ENCODE peak calls at places on chromosomes 16 and 17, in eight cellular contexts. Q is HL-60, G is SK-N-SH, F is A673, S is lung, P is transverse colon, T is esophagus squamous epithelium, I is cardiac fibroblast. W is an unnamed sample.

GRCh38 chr17:47633996-47634395 is 15.7 kb upstream of the KPNB1 start:
- DNase-seq in Q (no peak), G (no peak), F (no peak), S (no peak), P (no peak), T (no peak), I (no peak), W (no peak)

GRCh38 chr16:58219432-58219831 is 21.5 kb upstream of the CSNK2A2 start:
- DNase-seq in Q (no peak), G (no peak), F (no peak), S (no peak), P (no peak), T (no peak), I (no peak), W (no peak)

GRCh38 chr17:49964539-49965521 is 4.2 kb upstream of the DLX4 start:
- DNase-seq in Q (no peak), G (no peak), F (no peak), S (no peak), P (no peak), T (no peak), I (no peak), W (no peak)

GRCh38 chr17:4549781-4550533 is 5.2 kb downstream of the MYBBP1A start:
- DNase-seq in Q (no peak), G (no peak), F (no peak), S (no peak), P (no peak), T (no peak), I (no peak), W (no peak)

GRCh38 chr16:70805787-70806186 is 4.8 kb upstream of the VAC14 start:
- DNase-seq in Q (no peak), G (no peak), F (peak; percentile 14), S (no peak), P (no peak), T (no peak), I (peak; percentile 40), W (peak; percentile 32)

GRCh38 chr16:30028438-30029093 is 2.5 kb downstream of the TLCD3B start:
- DNase-seq in Q (no peak), G (no peak), F (no peak), S (no peak), P (no peak), T (no peak), I (no peak), W (no peak)

GRCh38 chr16:84806256-84806889 is 13.4 kb upstream of the CRISPLD2 start:
- DNase-seq in Q (peak; percentile 79), G (peak; percentile 86), F (peak; percentile 49), S (no peak), P (no peak), T (no peak), I (peak; percentile 84), W (peak; percentile 90)

GRCh38 chr17:17344507-17345293 is 41.5 kb downstream of the NT5M start:
- DNase-seq in Q (no peak), G (no peak), F (no peak), S (no peak), P (no peak), T (no peak), I (no peak), W (no peak)

GRCh38 chr17:72656114-72656763 is 436.2 kb downstream of the SLC39A11 start:
- DNase-seq in Q (no peak), G (no peak), F (no peak), S (no peak), P (no peak), T (no peak), I (no peak), W (no peak)

GRCh38 chr17:72658675-72659074 is 433.8 kb downstream of the SLC39A11 start:
- DNase-seq in Q (no peak), G (no peak), F (no peak), S (no peak), P (no peak), T (no peak), I (no peak), W (no peak)

GRCh38 chr17:72659811-72660210 is 432.7 kb downstream of the SLC39A11 start:
- DNase-seq in Q (no peak), G (no peak), F (no peak), S (no peak), P (no peak), T (no peak), I (no peak), W (no peak)

GRCh38 chr17:72660274-72661092 is 432.0 kb downstream of the SLC39A11 start:
- DNase-seq in Q (no peak), G (no peak), F (no peak), S (no peak), P (no peak), T (no peak), I (no peak), W (no peak)

DNA sequence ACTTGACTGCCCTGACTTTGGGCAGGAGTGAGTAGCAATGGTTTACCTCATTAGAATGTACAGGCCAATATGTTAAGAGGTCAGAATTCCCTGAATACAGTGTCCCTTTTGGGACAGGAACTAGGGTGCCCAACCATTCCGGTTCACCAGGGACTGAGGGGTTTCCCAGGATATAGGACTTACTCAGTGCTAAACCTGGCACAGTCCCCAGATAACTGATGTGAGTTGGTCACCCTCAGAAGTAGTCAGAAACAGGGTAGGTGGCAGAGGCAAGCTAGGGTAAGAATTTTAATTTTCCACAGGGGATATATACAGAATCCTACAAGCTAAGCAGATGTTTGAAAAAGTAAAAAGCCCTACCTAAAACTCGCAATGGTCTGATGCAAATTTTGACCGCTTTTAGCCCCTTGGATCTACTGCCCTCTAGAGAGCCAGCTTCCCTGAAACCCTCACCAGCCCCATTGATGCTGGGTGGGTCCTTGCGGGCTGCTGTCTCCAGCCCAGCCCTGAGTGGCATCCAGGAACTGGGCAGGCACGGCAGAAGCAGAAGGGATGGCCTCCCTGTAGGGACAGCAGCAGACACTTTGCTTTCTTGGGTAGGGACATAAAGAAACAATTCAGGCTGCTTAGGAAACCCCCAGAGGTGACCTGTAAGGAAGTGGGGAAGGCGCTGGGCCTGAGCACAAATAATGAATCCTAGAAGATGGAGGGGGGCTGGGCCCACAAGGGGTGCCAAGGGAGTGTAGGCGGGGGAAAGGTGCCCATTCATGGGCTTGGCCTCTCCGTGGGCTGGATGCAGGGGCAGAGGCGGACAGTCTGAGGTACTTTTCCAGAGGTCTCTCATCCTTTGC is 434.8 kb downstream of the SLC39A11 start:
- DNase-seq in Q (no peak), G (no peak), F (no peak), S (no peak), P (no peak), T (no peak), I (peak; percentile 8), W (peak; percentile 13)
- TF ChIP-seq CTCF in Q (no peak), G (no peak), F (no peak), S (no peak), P (no peak), T (no peak), I (no peak), W (peak; percentile 26)

GRCh38 chr17:82779541-82779940 is 27.7 kb downstream of the TBCD start:
- DNase-seq in Q (no peak), G (no peak), F (no peak), S (no peak), P (no peak), T (no peak), I (no peak), W (no peak)

GRCh38 chr17:82772026-82772425 is 20.2 kb downstream of the TBCD start:
- DNase-seq in Q (no peak), G (no peak), F (no peak), S (no peak), P (peak; percentile 62), T (no peak), I (peak; percentile 56), W (peak; percentile 25)

GRCh38 chr17:82780195-82780594 is 28.3 kb downstream of the TBCD start:
- DNase-seq in Q (no peak), G (no peak), F (no peak), S (no peak), P (no peak), T (no peak), I (no peak), W (no peak)

GRCh38 chr17:82776454-82776853 is 24.6 kb downstream of the TBCD start:
- DNase-seq in Q (no peak), G (no peak), F (no peak), S (no peak), P (no peak), T (no peak), I (no peak), W (no peak)

DNA sequence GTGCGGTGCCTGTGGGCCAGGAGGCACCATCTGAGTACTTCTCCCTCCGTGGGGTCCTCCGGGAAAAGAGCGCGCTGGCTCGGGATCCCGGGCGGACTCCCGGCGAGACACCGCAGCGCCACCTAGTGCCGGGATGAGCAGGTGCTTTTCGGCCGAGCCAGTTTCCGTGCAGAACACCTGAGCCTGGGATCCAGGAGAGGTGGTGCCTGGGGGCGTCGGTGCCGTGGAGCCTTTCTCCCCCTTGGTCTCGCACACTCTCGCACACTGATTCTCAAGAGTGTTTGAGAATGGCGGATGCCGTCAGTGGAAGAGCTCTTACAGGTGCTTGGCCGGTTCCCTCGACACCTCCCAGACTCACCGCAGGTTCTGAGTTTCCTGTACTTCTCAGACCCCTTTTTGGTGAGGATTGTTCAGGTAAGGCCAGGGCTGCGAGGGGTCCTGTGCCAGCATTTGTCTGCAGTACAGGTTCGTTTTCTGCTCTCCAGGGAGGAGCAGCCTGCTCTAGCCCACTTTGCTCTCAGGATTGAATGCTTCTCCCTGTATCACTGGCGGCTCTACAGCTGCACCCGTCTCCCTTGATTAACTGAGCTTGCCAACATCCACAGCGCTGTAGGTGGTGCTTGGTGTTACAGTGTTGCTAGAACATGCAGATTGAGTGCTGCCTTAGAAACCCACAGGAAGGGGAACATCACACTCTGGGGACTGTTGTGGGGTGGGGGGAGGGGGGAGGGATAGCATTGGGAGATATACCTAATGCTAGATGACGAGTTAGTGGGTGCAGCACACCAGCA is 23.4 kb downstream of the TBCD start:
- DNase-seq in Q (no peak), G (peak; percentile 41), F (peak; percentile 74), S (peak; percentile 64), P (peak; percentile 76), T (no peak), I (peak; percentile 52), W (peak; percentile 22)
- H3K4me3 ChIP-seq in Q (no peak overlapping the region), G (no peak overlapping the region), F (no peak overlapping the region), S (no peak overlapping the region), P (no peak overlapping the region), T (peak overlapping the region; percentile 52), I (no peak overlapping the region), W (no peak overlapping the region)

GRCh38 chr16:10123141-10123540 is 59.1 kb downstream of the GRIN2A start:
- DNase-seq in Q (no peak), G (no peak), F (no peak), S (no peak), P (no peak), T (no peak), I (no peak), W (no peak)

GRCh38 chr16:10120953-10121352 is 61.3 kb downstream of the GRIN2A start:
- DNase-seq in Q (no peak), G (no peak), F (no peak), S (no peak), P (no peak), T (no peak), I (no peak), W (no peak)

GRCh38 chr16:10122026-10122425 is 60.2 kb downstream of the GRIN2A start:
- DNase-seq in Q (no peak), G (no peak), F (no peak), S (no peak), P (no peak), T (no peak), I (no peak), W (peak; percentile 14)

GRCh38 chr16:10121496-10121895 is 60.7 kb downstream of the GRIN2A start:
- DNase-seq in Q (no peak), G (no peak), F (no peak), S (no peak), P (no peak), T (no peak), I (no peak), W (peak; percentile 86)

DNA sequence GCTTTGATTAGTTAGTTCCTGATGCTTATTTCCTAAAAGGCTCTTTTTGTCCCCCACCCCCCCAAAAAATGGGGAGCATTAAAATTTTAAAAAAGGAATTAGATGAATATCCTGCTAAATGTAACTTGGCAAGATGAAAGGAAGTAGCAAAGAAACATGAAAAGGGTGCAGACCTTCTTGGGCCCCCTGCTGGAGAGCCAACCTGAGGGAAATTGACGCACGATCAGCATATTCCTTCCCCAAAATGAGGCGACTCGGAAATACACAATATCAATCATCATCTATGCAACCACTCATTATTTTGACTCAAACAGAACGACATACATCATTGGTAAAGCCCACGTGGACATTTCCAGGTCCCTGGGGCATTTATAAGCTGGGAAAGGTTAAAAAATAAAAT is 59.7 kb downstream of the GRIN2A start:
- DNase-seq in Q (no peak), G (peak; percentile 41), F (no peak), S (no peak), P (no peak), T (no peak), I (no peak), W (no peak)
- TF ChIP-seq CTCF in Q (no peak), G (no peak), F (peak; percentile 33), S (no peak), P (no peak), T (no peak), I (peak; percentile 39), W (peak; percentile 40)

GRCh38 chr17:66437466-66438026 is 135.1 kb downstream of the PRKCA start:
- DNase-seq in Q (no peak), G (no peak), F (no peak), S (no peak), P (no peak), T (no peak), I (peak; percentile 44), W (no peak)

GRCh38 chr17:66432996-66433556 is 130.7 kb downstream of the PRKCA start:
- DNase-seq in Q (peak; percentile 45), G (peak; percentile 80), F (no peak), S (no peak), P (no peak), T (no peak), I (peak; percentile 46), W (peak; percentile 56)

GRCh38 chr17:66438101-66438500 is 135.7 kb downstream of the PRKCA start:
- DNase-seq in Q (no peak), G (no peak), F (no peak), S (no peak), P (no peak), T (no peak), I (no peak), W (no peak)

GRCh38 chr17:66435182-66435581 is 132.8 kb downstream of the PRKCA start:
- DNase-seq in Q (no peak), G (no peak), F (no peak), S (no peak), P (no peak), T (no peak), I (no peak), W (no peak)

DNA sequence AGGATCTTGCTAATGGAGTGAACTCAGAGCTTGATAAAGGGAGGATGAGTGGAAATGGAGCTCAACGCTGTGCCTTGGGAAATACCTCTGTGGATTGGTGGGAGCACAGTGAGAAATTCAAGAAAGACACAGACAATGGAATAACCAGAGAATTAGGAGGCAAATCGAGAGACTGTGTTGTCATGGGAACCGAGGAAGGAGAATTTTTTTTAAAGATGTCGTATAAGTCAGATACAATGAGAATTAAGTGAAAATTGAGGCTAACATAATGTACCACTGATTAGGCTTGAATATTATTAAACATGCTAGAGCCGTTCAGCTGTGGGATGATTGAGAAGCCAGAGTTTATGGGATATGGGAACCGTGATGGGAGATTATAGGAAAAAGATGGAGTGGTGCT is 134.2 kb downstream of the PRKCA start:
- DNase-seq in Q (no peak), G (no peak), F (no peak), S (no peak), P (no peak), T (no peak), I (no peak), W (no peak)
- H3K4me3 ChIP-seq in Q (no peak overlapping the region), G (no peak overlapping the region), F (no peak overlapping the region), S (no peak overlapping the region), P (no peak overlapping the region), T (no peak overlapping the region), I (no peak overlapping the region), W (no peak overlapping the region)